ENCODE peak calls at places on chromosomes 1 and 21, in six cellular contexts. One of them, this sample, is unnamed. For H3K4me1, the result is how much of the 10 kb centered on the place peaks cover.

GRCh38 chr1:90175490-90176157 is 180.7 kb downstream of the ZNF326 start:
- DNase-seq in CD8-positive, alpha-beta memory T cell: no peak
- DNase-seq in HCT116: no peak
- DNase-seq in colonic mucosa: no peak
- DNase-seq in neural progenitor cell: no peak
- DNase-seq in psoas muscle: no peak
- DNase-seq in this sample: no peak

GRCh38 chr1:37038079-37038702 is 3.9 kb upstream of the GRIK3 start:
- DNase-seq in psoas muscle: no peak
- DNase-seq in CD8-positive, alpha-beta memory T cell: no peak
- DNase-seq in neural progenitor cell: peak
- DNase-seq in HCT116: peak
- DNase-seq in colonic mucosa: no peak
- DNase-seq in this sample: peak

GRCh38 chr1:15178571-15179484 is 25.3 kb downstream of the TMEM51 start:
- DNase-seq in neural progenitor cell: no peak
- DNase-seq in colonic mucosa: peak
- DNase-seq in psoas muscle: no peak
- DNase-seq in HCT116: peak
- DNase-seq in CD8-positive, alpha-beta memory T cell: no peak
- DNase-seq in this sample: peak

GRCh38 chr1:172390620-172391491 is 29.6 kb upstream of the C1orf105 start:
- DNase-seq in HCT116: no peak
- DNase-seq in neural progenitor cell: peak
- DNase-seq in psoas muscle: no peak
- DNase-seq in CD8-positive, alpha-beta memory T cell: no peak
- DNase-seq in colonic mucosa: no peak
- DNase-seq in this sample: peak

GRCh38 chr1:201790261-201790660 is 38.7 kb upstream of the IPO9 start:
- DNase-seq in colonic mucosa: no peak
- DNase-seq in psoas muscle: no peak
- DNase-seq in HCT116: no peak
- DNase-seq in CD8-positive, alpha-beta memory T cell: no peak
- DNase-seq in neural progenitor cell: no peak
- DNase-seq in this sample: no peak

GRCh38 chr21:44094832-44095231 is 12.4 kb upstream of the PWP2 start:
- DNase-seq in psoas muscle: no peak
- DNase-seq in neural progenitor cell: no peak
- DNase-seq in colonic mucosa: no peak
- DNase-seq in HCT116: no peak
- DNase-seq in CD8-positive, alpha-beta memory T cell: no peak
- DNase-seq in this sample: no peak

GRCh38 chr1:10515627-10516026 is 40.9 kb downstream of the PEX14 start:
- DNase-seq in HCT116: no peak
- DNase-seq in neural progenitor cell: no peak
- DNase-seq in colonic mucosa: no peak
- DNase-seq in psoas muscle: no peak
- DNase-seq in CD8-positive, alpha-beta memory T cell: no peak
- DNase-seq in this sample: peak

GRCh38 chr1:211606327-211606913 is 27.5 kb upstream of the SLC30A1 start:
- DNase-seq in psoas muscle: no peak
- DNase-seq in colonic mucosa: no peak
- DNase-seq in CD8-positive, alpha-beta memory T cell: peak
- DNase-seq in neural progenitor cell: no peak
- DNase-seq in HCT116: no peak
- DNase-seq in this sample: no peak

GRCh38 chr21:34020934-34021553 is 52.3 kb upstream of the MRPS6 start:
- DNase-seq in psoas muscle: no peak
- DNase-seq in neural progenitor cell: no peak
- DNase-seq in HCT116: no peak
- DNase-seq in colonic mucosa: no peak
- DNase-seq in CD8-positive, alpha-beta memory T cell: no peak
- DNase-seq in this sample: no peak

GRCh38 chr1:172588296-172589291 is 55.6 kb downstream of the SUCO start:
- DNase-seq in HCT116: peak
- DNase-seq in psoas muscle: no peak
- DNase-seq in CD8-positive, alpha-beta memory T cell: no peak
- DNase-seq in colonic mucosa: no peak
- DNase-seq in neural progenitor cell: no peak
- DNase-seq in this sample: peak

GRCh38 chr1:21149862-21150432 is 26.8 kb downstream of the EIF4G3 start:
- DNase-seq in HCT116: peak
- DNase-seq in neural progenitor cell: peak
- DNase-seq in colonic mucosa: no peak
- DNase-seq in CD8-positive, alpha-beta memory T cell: no peak
- DNase-seq in psoas muscle: no peak
- DNase-seq in this sample: peak

GRCh38 chr21:37415938-37416337 is 49.4 kb downstream of the DYRK1A start:
- DNase-seq in HCT116: no peak
- DNase-seq in psoas muscle: no peak
- DNase-seq in colonic mucosa: no peak
- DNase-seq in CD8-positive, alpha-beta memory T cell: no peak
- DNase-seq in neural progenitor cell: no peak
- DNase-seq in this sample: no peak

GRCh38 chr1:90502696-90503095 is 214.4 kb downstream of the BARHL2 start:
- DNase-seq in neural progenitor cell: peak
- DNase-seq in HCT116: no peak
- DNase-seq in colonic mucosa: no peak
- DNase-seq in psoas muscle: no peak
- DNase-seq in CD8-positive, alpha-beta memory T cell: no peak
- DNase-seq in this sample: no peak

GRCh38 chr1:47459263-47459788 is 21.5 kb downstream of the FOXD2 start:
- DNase-seq in psoas muscle: no peak
- DNase-seq in HCT116: no peak
- DNase-seq in colonic mucosa: no peak
- DNase-seq in neural progenitor cell: no peak
- DNase-seq in CD8-positive, alpha-beta memory T cell: no peak
- DNase-seq in this sample: no peak

GRCh38 chr1:3356827-3357457 is 97.5 kb upstream of the ARHGEF16 start:
- DNase-seq in CD8-positive, alpha-beta memory T cell: no peak
- DNase-seq in neural progenitor cell: no peak
- DNase-seq in colonic mucosa: no peak
- DNase-seq in psoas muscle: no peak
- DNase-seq in HCT116: no peak
- DNase-seq in this sample: no peak

GRCh38 chr1:8013399-8013798 is 12.7 kb downstream of the ERRFI1 start:
- DNase-seq in neural progenitor cell: no peak
- DNase-seq in HCT116: no peak
- DNase-seq in psoas muscle: no peak
- DNase-seq in colonic mucosa: no peak
- DNase-seq in CD8-positive, alpha-beta memory T cell: no peak
- DNase-seq in this sample: no peak

GRCh38 chr1:45205000-45205909 is 1.1 kb downstream of the ZSWIM5 start:
- DNase-seq in neural progenitor cell: peak
- DNase-seq in HCT116: no peak
- DNase-seq in colonic mucosa: peak
- DNase-seq in psoas muscle: peak
- DNase-seq in CD8-positive, alpha-beta memory T cell: peak
- DNase-seq in this sample: no peak

GRCh38 chr1:179208681-179209477 is 20.6 kb downstream of the ABL2 start:
- DNase-seq in HCT116: no peak
- DNase-seq in CD8-positive, alpha-beta memory T cell: no peak
- DNase-seq in psoas muscle: no peak
- DNase-seq in colonic mucosa: no peak
- DNase-seq in neural progenitor cell: no peak
- DNase-seq in this sample: no peak

GRCh38 chr1:99565606-99566289 is 80.2 kb upstream of the PALMD start:
- DNase-seq in CD8-positive, alpha-beta memory T cell: no peak
- DNase-seq in neural progenitor cell: no peak
- DNase-seq in psoas muscle: no peak
- DNase-seq in HCT116: no peak
- DNase-seq in colonic mucosa: no peak
- DNase-seq in this sample: no peak

GRCh38 chr1:204398197-204399125 is 13.2 kb downstream of the PPP1R15B start:
- DNase-seq in CD8-positive, alpha-beta memory T cell: peak
- DNase-seq in HCT116: peak
- DNase-seq in colonic mucosa: peak
- DNase-seq in neural progenitor cell: peak
- DNase-seq in psoas muscle: no peak
- DNase-seq in this sample: peak

GRCh38 chr1:161736332-161736969 is 13.1 kb upstream of the DUSP12 start:
- DNase-seq in neural progenitor cell: no peak
- DNase-seq in colonic mucosa: no peak
- DNase-seq in psoas muscle: no peak
- DNase-seq in HCT116: no peak
- DNase-seq in CD8-positive, alpha-beta memory T cell: no peak
- DNase-seq in this sample: peak

GRCh38 chr21:41481191-41481590 is 26.8 kb downstream of the TMPRSS2 start:
- DNase-seq in neural progenitor cell: no peak
- DNase-seq in psoas muscle: no peak
- DNase-seq in colonic mucosa: no peak
- DNase-seq in CD8-positive, alpha-beta memory T cell: no peak
- DNase-seq in HCT116: no peak
- DNase-seq in this sample: peak

GRCh38 chr1:204466416-204467405 is 27.9 kb downstream of the PIK3C2B start:
- DNase-seq in HCT116: no peak
- DNase-seq in colonic mucosa: no peak
- DNase-seq in neural progenitor cell: no peak
- DNase-seq in psoas muscle: peak
- DNase-seq in CD8-positive, alpha-beta memory T cell: no peak
- DNase-seq in this sample: no peak

GRCh38 chr1:169694304-169694703 is 17.1 kb downstream of the SELL start:
- DNase-seq in HCT116: no peak
- DNase-seq in colonic mucosa: no peak
- DNase-seq in neural progenitor cell: no peak
- DNase-seq in CD8-positive, alpha-beta memory T cell: peak
- DNase-seq in psoas muscle: no peak
- DNase-seq in this sample: no peak
- H3K4me1 ChIP-seq in HCT116: under half
- H3K4me1 ChIP-seq in colonic mucosa: under half
- H3K4me1 ChIP-seq in neural progenitor cell: under half
- H3K4me1 ChIP-seq in CD8-positive, alpha-beta memory T cell: half or more
- H3K4me1 ChIP-seq in psoas muscle: under half
- H3K4me1 ChIP-seq in this sample: under half

GRCh38 chr1:67695963-67696362 is 11.0 kb downstream of the GADD45A start:
- DNase-seq in neural progenitor cell: no peak
- DNase-seq in CD8-positive, alpha-beta memory T cell: no peak
- DNase-seq in psoas muscle: no peak
- DNase-seq in HCT116: no peak
- DNase-seq in colonic mucosa: no peak
- DNase-seq in this sample: no peak
- H3K4me1 ChIP-seq in neural progenitor cell: under half
- H3K4me1 ChIP-seq in CD8-positive, alpha-beta memory T cell: under half
- H3K4me1 ChIP-seq in psoas muscle: under half
- H3K4me1 ChIP-seq in HCT116: under half
- H3K4me1 ChIP-seq in colonic mucosa: under half
- H3K4me1 ChIP-seq in this sample: under half

GRCh38 chr1:1569341-1569740 is 5.3 kb downstream of the SSU72 start:
- DNase-seq in colonic mucosa: no peak
- DNase-seq in neural progenitor cell: no peak
- DNase-seq in HCT116: no peak
- DNase-seq in psoas muscle: no peak
- DNase-seq in CD8-positive, alpha-beta memory T cell: no peak
- DNase-seq in this sample: no peak
- H3K4me1 ChIP-seq in colonic mucosa: under half
- H3K4me1 ChIP-seq in neural progenitor cell: under half
- H3K4me1 ChIP-seq in HCT116: under half
- H3K4me1 ChIP-seq in psoas muscle: under half
- H3K4me1 ChIP-seq in CD8-positive, alpha-beta memory T cell: under half
- H3K4me1 ChIP-seq in this sample: under half

GRCh38 chr1:223711173-223711572 is 1.2 kb upstream of the CAPN2 start:
- DNase-seq in neural progenitor cell: no peak
- DNase-seq in CD8-positive, alpha-beta memory T cell: no peak
- DNase-seq in psoas muscle: no peak
- DNase-seq in HCT116: no peak
- DNase-seq in colonic mucosa: peak
- DNase-seq in this sample: no peak
- H3K4me1 ChIP-seq in neural progenitor cell: under half
- H3K4me1 ChIP-seq in CD8-positive, alpha-beta memory T cell: half or more
- H3K4me1 ChIP-seq in psoas muscle: half or more
- H3K4me1 ChIP-seq in HCT116: half or more
- H3K4me1 ChIP-seq in colonic mucosa: under half
- H3K4me1 ChIP-seq in this sample: under half

GRCh38 chr1:31712625-31713024 is 8.8 kb upstream of the COL16A1 start:
- DNase-seq in neural progenitor cell: no peak
- DNase-seq in psoas muscle: peak
- DNase-seq in CD8-positive, alpha-beta memory T cell: no peak
- DNase-seq in HCT116: no peak
- DNase-seq in colonic mucosa: peak
- DNase-seq in this sample: peak
- H3K4me1 ChIP-seq in neural progenitor cell: under half
- H3K4me1 ChIP-seq in psoas muscle: under half
- H3K4me1 ChIP-seq in CD8-positive, alpha-beta memory T cell: under half
- H3K4me1 ChIP-seq in HCT116: half or more
- H3K4me1 ChIP-seq in colonic mucosa: under half
- H3K4me1 ChIP-seq in this sample: under half

DNA sequence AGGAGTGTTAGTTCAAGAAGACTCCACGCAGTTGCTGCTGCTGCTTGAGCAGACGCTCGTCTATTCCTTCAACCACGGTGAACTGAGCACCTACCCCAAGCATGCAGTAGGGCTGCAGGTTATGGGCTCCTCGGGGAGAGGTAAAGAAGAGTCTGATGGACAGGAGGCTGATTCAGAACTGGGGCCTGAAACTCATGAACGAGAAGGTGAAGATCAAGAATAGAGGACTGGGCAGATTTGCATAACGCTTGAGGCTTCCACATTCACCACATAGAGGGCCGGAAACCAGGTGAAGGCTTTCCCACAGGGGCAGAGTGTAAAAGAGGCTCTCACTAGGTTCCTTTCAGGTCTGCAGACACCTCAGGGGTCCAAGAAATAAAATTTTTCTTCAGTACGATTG is 9.1 kb downstream of the ABCA4 start:
- DNase-seq in neural progenitor cell: no peak
- DNase-seq in CD8-positive, alpha-beta memory T cell: no peak
- DNase-seq in colonic mucosa: no peak
- DNase-seq in psoas muscle: no peak
- DNase-seq in HCT116: no peak
- DNase-seq in this sample: no peak
- H3K4me1 ChIP-seq in neural progenitor cell: under half
- H3K4me1 ChIP-seq in CD8-positive, alpha-beta memory T cell: under half
- H3K4me1 ChIP-seq in colonic mucosa: under half
- H3K4me1 ChIP-seq in psoas muscle: under half
- H3K4me1 ChIP-seq in HCT116: under half
- H3K4me1 ChIP-seq in this sample: under half

DNA sequence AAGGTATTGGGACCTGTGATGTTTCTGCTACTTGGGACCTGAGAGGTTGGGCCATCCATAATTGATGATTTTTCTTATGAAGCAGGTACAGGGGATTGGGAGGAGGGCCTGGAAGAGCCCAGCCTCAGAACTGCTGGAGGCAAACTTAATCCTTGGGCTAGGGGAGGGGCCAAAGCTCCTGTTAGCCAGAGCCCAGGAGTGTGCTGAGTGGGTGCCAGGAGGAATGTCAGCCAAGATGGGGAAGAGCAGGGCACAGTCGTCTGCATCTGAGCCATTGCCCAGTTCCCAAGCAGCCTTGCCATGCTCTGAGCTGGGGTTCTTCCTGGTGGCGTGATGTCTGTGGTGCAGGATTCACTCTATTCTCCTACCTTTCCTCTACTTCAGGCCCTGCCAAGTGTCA is 5.8 kb downstream of the MAPKAPK2 start:
- DNase-seq in HCT116: no peak
- DNase-seq in psoas muscle: peak
- DNase-seq in neural progenitor cell: no peak
- DNase-seq in CD8-positive, alpha-beta memory T cell: no peak
- DNase-seq in colonic mucosa: no peak
- DNase-seq in this sample: no peak
- H3K4me1 ChIP-seq in HCT116: under half
- H3K4me1 ChIP-seq in psoas muscle: half or more
- H3K4me1 ChIP-seq in neural progenitor cell: half or more
- H3K4me1 ChIP-seq in CD8-positive, alpha-beta memory T cell: half or more
- H3K4me1 ChIP-seq in colonic mucosa: under half
- H3K4me1 ChIP-seq in this sample: under half

This sample was measured in foreskin keratinocyte.